ENCODE peak calls at places on chromosome 3, in five cellular contexts. R is H1, L is GM12878, U is HepG2, E is NT2/D1. Q is an unnamed sample.

GRCh38 chr3:169232863-169233262 is 430.6 kb downstream of the MECOM start:
- DNase-seq in R (no peak), U (no peak), E (no peak), L (no peak), Q (no peak)

GRCh38 chr3:133896002-133896761 is 500 bp upstream of the RAB6B start:
- DNase-seq in E (no peak), L (no peak), R (no peak), U (no peak), Q (peak)

GRCh38 chr3:14454644-14455310 is 52.4 kb downstream of the SLC6A6 start:
- DNase-seq in R (no peak), U (no peak), L (no peak), E (no peak), Q (no peak)

GRCh38 chr3:24763421-24763820 is 268.8 kb upstream of the THRB start:
- DNase-seq in U (no peak), E (no peak), R (no peak), L (no peak), Q (no peak)

GRCh38 chr3:36941658-36942057 is 3.2 kb downstream of the TRANK1 start:
- DNase-seq in R (no peak), E (no peak), L (no peak), U (no peak), Q (no peak)

GRCh38 chr3:5017953-5018531 is 38.8 kb downstream of the BHLHE40 start:
- DNase-seq in U (no peak), R (no peak), L (no peak), E (no peak), Q (peak)

GRCh38 chr3:39907981-39908380 is 98.6 kb downstream of the MYRIP start:
- DNase-seq in U (no peak), L (no peak), E (no peak), R (no peak), Q (no peak)

GRCh38 chr3:10228248-10228950 is 19.9 kb upstream of the TATDN2 start:
- DNase-seq in R (no peak), L (no peak), U (no peak), E (no peak), Q (no peak)

GRCh38 chr3:32937331-32937730 is 14.1 kb upstream of the CCR4 start:
- DNase-seq in R (no peak), U (no peak), L (no peak), E (no peak), Q (no peak)

GRCh38 chr3:141152801-141153678 is 78.6 kb upstream of the PXYLP1 start:
- DNase-seq in R (no peak), U (no peak), E (no peak), L (no peak), Q (no peak)

GRCh38 chr3:185162634-185163033 is 9.8 kb upstream of the C3orf70 start:
- DNase-seq in R (no peak), U (no peak), E (no peak), L (no peak), Q (no peak)

GRCh38 chr3:111906667-111907066 is 47.6 kb downstream of the PHLDB2 start:
- DNase-seq in E (no peak), U (no peak), R (no peak), L (no peak), Q (no peak)

GRCh38 chr3:114624047-114624445 is 330.2 kb downstream of the TIGIT start:
- DNase-seq in L (no peak), U (peak), E (no peak), R (no peak), Q (no peak)

GRCh38 chr3:131704084-131704483 is 201.3 kb upstream of the MRPL3 start:
- DNase-seq in U (no peak), R (no peak), L (no peak), E (no peak), Q (no peak)

GRCh38 chr3:27713066-27713400 is 9.1 kb downstream of the EOMES start:
- DNase-seq in R (no peak), L (no peak), U (no peak), E (no peak), Q (no peak)

GRCh38 chr3:72345980-72346379 is 502.3 kb downstream of the SHQ1 start:
- DNase-seq in L (no peak), E (no peak), U (no peak), R (no peak), Q (no peak)

GRCh38 chr3:73600293-73600938 is 24.3 kb downstream of the PDZRN3 start:
- DNase-seq in E (no peak), L (no peak), R (no peak), U (no peak), Q (no peak)

GRCh38 chr3:79515072-79515471 is 252.7 kb downstream of the ROBO1 start:
- DNase-seq in E (no peak), U (no peak), R (no peak), L (no peak), Q (no peak)

GRCh38 chr3:108509263-108509662 is 1.1 kb downstream of the MYH15 start:
- DNase-seq in E (no peak), R (no peak), L (no peak), U (no peak), Q (no peak)

GRCh38 chr3:60708191-60708975 is 542.9 kb downstream of the FHIT start:
- DNase-seq in L (no peak), E (no peak), R (no peak), U (no peak), Q (peak)

GRCh38 chr3:45580142-45580541 is 14.4 kb upstream of the LIMD1 start:
- DNase-seq in L (no peak), R (no peak), E (no peak), U (no peak), Q (no peak)

GRCh38 chr3:183484676-183485075 is 56.3 kb upstream of the MCF2L2 start:
- DNase-seq in E (no peak), U (no peak), L (no peak), R (no peak), Q (no peak)

GRCh38 chr3:24944803-24945202 is 450.2 kb upstream of the THRB start:
- DNase-seq in E (no peak), L (no peak), R (no peak), U (no peak), Q (no peak)

GRCh38 chr3:182389041-182389815 is 404.1 kb upstream of the ATP11B start:
- DNase-seq in L (no peak), E (no peak), U (no peak), R (no peak), Q (no peak)
- TF ChIP-seq SUZ12 in L (no peak), E (no peak), U (no peak), R (no peak), Q (no peak)

DNA sequence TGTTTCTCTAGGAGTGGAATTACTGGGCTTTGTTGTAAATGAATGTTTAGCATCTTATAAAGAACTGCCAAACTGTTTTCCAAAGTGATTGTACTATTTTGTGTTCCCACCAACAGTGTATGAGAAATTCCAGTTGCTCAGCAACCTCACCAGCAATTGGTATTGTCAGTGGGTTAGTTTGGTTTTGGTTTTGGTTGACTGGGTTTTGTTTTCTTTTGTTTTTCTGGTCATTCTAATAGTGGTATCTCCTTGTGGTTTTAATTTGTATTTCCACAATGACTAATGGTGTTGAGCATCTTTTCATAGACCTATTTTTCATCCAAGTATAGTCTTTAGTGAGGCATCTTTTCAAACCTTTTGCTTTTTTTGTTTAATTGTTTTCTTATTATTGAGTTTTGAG is 27.1 kb downstream of the FILIP1L start:
- DNase-seq in U (no peak), R (no peak), L (peak), E (no peak), Q (no peak)
- TF ChIP-seq SUZ12 in U (no peak), R (no peak), L (no peak), E (no peak), Q (no peak)

GRCh38 chr3:173988912-173989311 is 591.4 kb downstream of the NLGN1 start:
- DNase-seq in U (no peak), L (no peak), R (no peak), E (no peak), Q (no peak)

DNA sequence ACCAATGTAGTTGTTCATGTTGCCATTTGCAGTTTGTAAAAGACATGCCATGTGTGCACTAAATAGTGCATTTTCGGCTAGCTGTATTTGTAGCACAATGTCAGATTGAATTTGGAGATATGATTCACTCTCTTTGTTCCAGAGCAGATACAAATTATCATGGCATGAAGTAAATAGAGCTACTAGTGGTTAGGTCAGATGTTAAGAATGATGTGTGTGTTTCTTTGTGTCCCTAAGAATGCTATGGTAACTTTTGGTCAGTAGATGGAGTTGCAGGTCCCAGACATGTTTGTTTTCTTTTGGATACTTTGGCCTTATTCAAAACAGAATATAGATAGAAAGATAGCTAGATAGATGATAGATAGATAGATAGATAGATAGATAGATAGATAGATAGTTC is 595.8 kb downstream of the NLGN1 start:
- DNase-seq in R (no peak), U (peak), L (no peak), E (peak), Q (peak)
- TF ChIP-seq SUZ12 in R (no peak), U (no peak), L (no peak), E (no peak), Q (no peak)

GRCh38 chr3:162641869-162642350 is 1145.3 kb downstream of the OTOL1 start:
- DNase-seq in R (no peak), E (no peak), U (no peak), L (no peak), Q (no peak)
- TF ChIP-seq SUZ12 in R (no peak), E (no peak), U (no peak), L (no peak), Q (no peak)

GRCh38 chr3:143973352-143974021 is 1.9 kb downstream of the DIPK2A start:
- DNase-seq in E (no peak), L (no peak), U (peak), R (no peak), Q (peak)

GRCh38 chr3:143972495-143973351 is 1.1 kb downstream of the DIPK2A start:
- DNase-seq in R (peak), L (peak), E (peak), U (peak), Q (peak)

GRCh38 chr3:143972155-143972494 is 502 bp downstream of the DIPK2A start:
- DNase-seq in E (peak), U (no peak), L (no peak), R (peak), Q (no peak)

GRCh38 chr3:143971367-143972154 is at the start of gene DIPK2A:
- DNase-seq in E (peak), R (peak), U (peak), L (peak), Q (peak)

DNA sequence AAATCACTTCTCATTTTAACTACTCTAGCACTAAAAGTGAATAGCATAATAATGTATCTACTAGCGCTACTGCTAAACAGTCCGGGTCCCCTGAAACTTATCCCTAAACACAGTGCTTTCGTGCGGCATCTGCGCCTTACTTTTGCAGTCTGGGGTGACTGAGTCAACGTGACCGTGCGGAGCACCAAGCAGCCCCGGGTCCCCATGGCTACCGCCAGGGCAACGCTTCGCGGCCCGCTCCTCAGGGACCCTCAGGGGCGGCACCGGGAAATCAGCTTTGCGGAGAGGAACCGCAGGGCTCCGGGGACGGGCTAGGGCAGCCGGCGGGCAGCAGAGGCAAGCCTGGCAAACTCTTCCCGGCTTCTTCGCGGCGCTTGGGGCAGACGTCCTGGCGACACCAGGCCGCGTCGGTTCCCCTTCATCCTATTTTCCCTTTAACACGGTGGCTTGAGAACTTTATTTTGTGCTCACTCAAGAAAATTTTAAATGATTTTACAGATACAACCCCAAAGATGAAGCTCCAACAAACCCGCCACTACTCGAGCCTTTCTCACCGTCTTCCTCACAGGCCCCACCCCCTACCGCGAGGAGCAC is 753 bp upstream of the DIPK2A start:
- DNase-seq in E (peak), R (no peak), U (no peak), L (no peak), Q (peak)
- TF ChIP-seq SUZ12 in E (no peak), R (no peak), U (no peak), L (no peak), Q (no peak)

GRCh38 chr3:187367561-187368103 is 553 bp upstream of the RTP4 start:
- DNase-seq in E (no peak), U (no peak), L (no peak), R (no peak), Q (no peak)
- TF ChIP-seq SUZ12 in E (no peak), U (no peak), L (no peak), R (no peak), Q (no peak)

GRCh38 chr3:29465836-29466235 is 185.0 kb downstream of the RBMS3 start:
- DNase-seq in R (no peak), U (no peak), L (no peak), E (no peak), Q (no peak)

GRCh38 chr3:29468150-29468549 is 187.3 kb downstream of the RBMS3 start:
- DNase-seq in U (no peak), R (no peak), E (no peak), L (no peak), Q (no peak)

GRCh38 chr3:29463306-29463705 is 182.4 kb downstream of the RBMS3 start:
- DNase-seq in U (no peak), R (no peak), L (no peak), E (no peak), Q (no peak)

DNA sequence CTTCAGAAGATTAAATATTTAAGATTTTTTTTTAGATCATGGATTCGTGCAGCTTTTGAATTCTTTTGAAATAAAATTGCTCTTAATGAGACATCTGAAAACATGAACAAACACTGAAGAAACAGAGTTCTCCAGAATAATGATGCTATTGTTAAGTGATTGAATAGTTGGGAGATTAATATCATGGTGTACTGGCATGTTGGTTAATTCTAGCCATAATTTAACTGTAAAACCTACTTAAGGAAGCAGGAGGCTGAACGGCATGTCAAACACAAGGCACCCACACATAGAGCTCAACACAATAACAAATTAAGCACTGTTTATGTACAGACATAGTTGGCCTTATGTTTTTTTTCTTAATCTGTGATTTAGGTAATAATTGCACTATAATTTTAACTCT is 185.6 kb downstream of the RBMS3 start:
- DNase-seq in E (no peak), L (no peak), U (no peak), R (no peak), Q (no peak)
- TF ChIP-seq SUZ12 in E (no peak), L (no peak), U (no peak), R (no peak), Q (no peak)